ENCODE peak calls at places on chromosomes 5 and 9, in ten cellular contexts. I is HuH-7.5; M is transverse colon; Q is NCI-H2081; H is upper lobe of left lung; E is astrocyte of the hippocampus; P is activated CD4-positive, alpha-beta T cell treated with anti-CD3 and anti-CD28 coated beads, Interleukin-2, amount 50 U/mL, for 1 hour; W is ELR; R is iris pigment epithelial cell; G is mesothelial cell of epicardium. K is an unnamed sample.

GRCh38 chr5:167699434-167699833 is 592.0 kb upstream of the WWC1 start:
- DNase-seq in I (no peak), M (no peak), Q (no peak), H (no peak), E (peak; percentile 98), P (no peak), W (peak; percentile 99), R (peak; percentile 100), G (no peak), K (no peak)

GRCh38 chr5:172775326-172776234 is 4.6 kb upstream of the DUSP1 start:
- DNase-seq in I (peak; percentile 67), M (peak; percentile 84), Q (no peak), H (peak; percentile 55), E (peak; percentile 46), P (no peak), W (peak; percentile 72), R (peak; percentile 99), G (no peak), K (no peak)

GRCh38 chr5:113027015-113027414 is 50.4 kb downstream of the DCP2 start:
- DNase-seq in I (no peak), M (no peak), Q (no peak), H (no peak), E (no peak), P (no peak), W (no peak), R (no peak), G (no peak), K (no peak)

GRCh38 chr5:109823597-109823996 is 133.9 kb downstream of the MAN2A1 start:
- DNase-seq in I (no peak), M (no peak), Q (no peak), H (no peak), E (no peak), P (no peak), W (peak; percentile 92), R (peak; percentile 92), G (no peak), K (no peak)

GRCh38 chr9:106947097-106947496 is 84.1 kb downstream of the ZNF462 start:
- DNase-seq in I (no peak), M (no peak), Q (no peak), H (no peak), E (no peak), P (no peak), W (peak; percentile 15), R (no peak), G (no peak), K (no peak)

GRCh38 chr5:122726990-122727616 is 47.8 kb upstream of the SNX2 start:
- DNase-seq in I (no peak), M (no peak), Q (no peak), H (no peak), E (peak; percentile 80), P (no peak), W (peak; percentile 85), R (peak; percentile 84), G (no peak), K (no peak)

GRCh38 chr5:154159343-154159742 is 31.2 kb upstream of the GALNT10 start:
- DNase-seq in I (no peak), M (no peak), Q (no peak), H (no peak), E (peak; percentile 58), P (no peak), W (peak; percentile 42), R (peak; percentile 39), G (no peak), K (no peak)

GRCh38 chr5:144189800-144190429 is 19.2 kb downstream of the KCTD16 start:
- DNase-seq in I (no peak), M (peak; percentile 53), Q (no peak), H (no peak), E (peak; percentile 54), P (peak; percentile 76), W (peak; percentile 96), R (peak; percentile 98), G (no peak), K (peak; percentile 74)

GRCh38 chr5:14584848-14585247 is 3.3 kb downstream of the OTULINL start:
- DNase-seq in I (no peak), M (no peak), Q (no peak), H (no peak), E (no peak), P (no peak), W (no peak), R (no peak), G (no peak), K (no peak)

GRCh38 chr5:39106332-39106731 is 32.1 kb upstream of the RICTOR start:
- DNase-seq in I (no peak), M (no peak), Q (no peak), H (no peak), E (no peak), P (no peak), W (peak; percentile 68), R (peak; percentile 8), G (no peak), K (no peak)

GRCh38 chr9:84238652-84239051 is 101.9 kb downstream of the SLC28A3 start:
- DNase-seq in I (no peak), M (no peak), Q (no peak), H (no peak), E (no peak), P (no peak), W (peak; percentile 10), R (peak; percentile 9), G (no peak), K (no peak)

GRCh38 chr9:122053951-122054350 is 39.2 kb downstream of the TTLL11 start:
- DNase-seq in I (no peak), M (no peak), Q (no peak), H (no peak), E (peak; percentile 58), P (no peak), W (peak; percentile 89), R (peak; percentile 63), G (no peak), K (no peak)

GRCh38 chr5:89236900-89237299 is 353.9 kb upstream of the MEF2C start:
- DNase-seq in I (no peak), M (no peak), Q (no peak), H (no peak), E (peak; percentile 34), P (no peak), W (peak; percentile 2), R (no peak), G (no peak), K (no peak)

GRCh38 chr5:60196382-60197113 is 303.0 kb upstream of the PDE4D start:
- DNase-seq in I (no peak), M (no peak), Q (no peak), H (no peak), E (peak; percentile 84), P (no peak), W (peak; percentile 97), R (peak; percentile 99), G (no peak), K (no peak)

GRCh38 chr5:56527174-56527573 is 288.2 kb upstream of the MAP3K1 start:
- DNase-seq in I (no peak), M (no peak), Q (no peak), H (peak; percentile 39), E (no peak), P (no peak), W (no peak), R (no peak), G (no peak), K (no peak)

GRCh38 chr5:66551338-66551737 is 44.9 kb upstream of the MAST4 start:
- DNase-seq in I (no peak), M (no peak), Q (no peak), H (no peak), E (no peak), P (no peak), W (no peak), R (no peak), G (no peak), K (no peak)

GRCh38 chr5:18984559-18985080 is 1003.4 kb downstream of the CDH18 start:
- DNase-seq in I (no peak), M (no peak), Q (no peak), H (no peak), E (no peak), P (no peak), W (no peak), R (no peak), G (no peak), K (no peak)

GRCh38 chr9:136628287-136628686 is 34.4 kb upstream of the EGFL7 start:
- DNase-seq in I (no peak), M (no peak), Q (no peak), H (peak; percentile 67), E (no peak), P (no peak), W (no peak), R (no peak), G (no peak), K (no peak)

GRCh38 chr5:1526151-1526631 is 2.4 kb upstream of the LPCAT1 start:
- DNase-seq in I (no peak), M (peak; percentile 7), Q (no peak), H (peak; percentile 44), E (no peak), P (no peak), W (no peak), R (no peak), G (no peak), K (no peak)

GRCh38 chr9:19935422-19935821 is 146.6 kb upstream of the SLC24A2 start:
- DNase-seq in I (no peak), M (no peak), Q (peak; percentile 48), H (no peak), E (no peak), P (no peak), W (no peak), R (no peak), G (no peak), K (no peak)

GRCh38 chr5:153088538-153088937 is 401.9 kb upstream of the GRIA1 start:
- DNase-seq in I (no peak), M (no peak), Q (no peak), H (no peak), E (no peak), P (no peak), W (no peak), R (no peak), G (no peak), K (no peak)

GRCh38 chr9:127741831-127742434 is 6.8 kb upstream of the TOR2A start:
- DNase-seq in I (peak; percentile 91), M (peak; percentile 54), Q (no peak), H (peak; percentile 87), E (peak; percentile 74), P (no peak), W (peak; percentile 85), R (no peak), G (no peak), K (no peak)

GRCh38 chr5:10668697-10669096 is 92.3 kb downstream of the DAP start:
- DNase-seq in I (no peak), M (no peak), Q (no peak), H (no peak), E (no peak), P (no peak), W (peak; percentile 56), R (peak; percentile 26), G (no peak), K (no peak)

GRCh38 chr5:97545856-97546570 is 363.0 kb upstream of the RIOK2 start:
- DNase-seq in I (no peak), M (no peak), Q (no peak), H (no peak), E (no peak), P (no peak), W (peak; percentile 56), R (peak; percentile 57), G (no peak), K (no peak)

GRCh38 chr5:132176543-132176945 is 51.1 kb downstream of the P4HA2 start:
- DNase-seq in I (no peak), M (no peak), Q (no peak), H (no peak), E (no peak), P (no peak), W (no peak), R (no peak), G (no peak), K (no peak)

GRCh38 chr5:151208481-151208914 is 15.4 kb downstream of the CCDC69 start:
- DNase-seq in I (no peak), M (no peak), Q (no peak), H (no peak), E (no peak), P (no peak), W (no peak), R (no peak), G (no peak), K (no peak)

GRCh38 chr9:109787735-109788134 is 7.7 kb downstream of the PALM2AKAP2 start:
- DNase-seq in I (no peak), M (no peak), Q (no peak), H (no peak), E (no peak), P (no peak), W (no peak), R (no peak), G (no peak), K (no peak)

K was measured in activated T-helper 2 cell treated with anti-CD3 and anti-CD28 coated beads, Interferon-gamma antibody, Interleukin-2, Interleukin-4, amounts not matched to agents 10 μg/mL and 5 μg/mL and 100 μg/mL, durations not matched to agents 14 hours and 24 hours and 36 hours.